ENCODE peak calls at places on chromosomes 3 and 15, in ten cellular contexts. C, L, B, R, T, W, V, E, O and D are unnamed samples. For H3K9me3, the result is how much of the 10 kb centered on the place peaks cover.

GRCh38 chr3:30502051-30502741 is 104.2 kb upstream of the TGFBR2 start:
- DNase-seq in O (no peak), W (no peak), V (no peak), C (no peak), E (no peak), T (no peak), B (no peak), L (no peak), R (no peak), D (no peak)

GRCh38 chr15:77181305-77182074 is 110.6 kb upstream of the TSPAN3 start:
- DNase-seq in B (no peak), L (no peak), O (no peak), C (no peak), R (no peak), E (no peak), V (no peak), T (no peak), W (no peak), D (no peak)

GRCh38 chr3:171770689-171771620 is 39.3 kb downstream of the PLD1 start:
- DNase-seq in E (peak), C (peak), O (peak), L (peak), B (no peak), V (peak), T (peak), R (peak), W (no peak), D (no peak)

GRCh38 chr3:192422998-192423349 is 304.4 kb downstream of the FGF12 start:
- DNase-seq in R (no peak), V (no peak), E (no peak), O (no peak), C (no peak), T (no peak), B (no peak), W (no peak), L (no peak), D (no peak)

GRCh38 chr3:137008976-137009375 is 51.2 kb downstream of the IL20RB start:
- DNase-seq in B (no peak), C (no peak), L (no peak), T (no peak), E (no peak), O (no peak), W (no peak), V (no peak), R (no peak), D (peak)

GRCh38 chr15:39774688-39775267 is 7.9 kb downstream of the FSIP1 start:
- DNase-seq in E (no peak), V (no peak), R (no peak), C (no peak), B (no peak), O (no peak), T (no peak), W (no peak), L (no peak), D (no peak)

GRCh38 chr3:128447561-128448013 is 19.1 kb downstream of the DNAJB8 start:
- DNase-seq in O (no peak), L (no peak), E (no peak), B (no peak), C (no peak), V (no peak), W (no peak), R (no peak), T (no peak), D (no peak)

GRCh38 chr3:197959891-197960693 is at the start of gene LMLN:
- DNase-seq in B (peak), V (peak), O (peak), W (peak), E (peak), C (peak), T (peak), R (peak), L (peak), D (peak)

GRCh38 chr3:156761007-156761406 is 65.1 kb upstream of the LEKR1 start:
- DNase-seq in C (no peak), B (no peak), W (no peak), V (no peak), L (no peak), T (no peak), O (no peak), E (no peak), R (no peak), D (no peak)

GRCh38 chr3:133388696-133389095 is 11.2 kb upstream of the BFSP2 start:
- DNase-seq in V (no peak), C (no peak), T (no peak), O (no peak), W (no peak), E (no peak), L (no peak), R (no peak), B (no peak), D (no peak)

GRCh38 chr15:76163429-76164020 is 103.7 kb downstream of the TMEM266 start:
- DNase-seq in R (peak), B (peak), E (peak), T (peak), V (peak), L (no peak), W (peak), O (no peak), C (no peak), D (no peak)

GRCh38 chr3:46368569-46368968 is 2.2 kb upstream of the CCR5 start:
- DNase-seq in R (no peak), W (peak), T (peak), B (no peak), E (no peak), O (no peak), V (peak), L (no peak), C (no peak), D (no peak)

GRCh38 chr15:75138016-75138999 is 63.4 kb upstream of the C15orf39 start:
- DNase-seq in L (no peak), V (no peak), B (peak), W (no peak), O (no peak), R (peak), C (no peak), E (no peak), T (no peak), D (no peak)

GRCh38 chr3:173732237-173732636 is 334.7 kb downstream of the NLGN1 start:
- DNase-seq in T (no peak), W (no peak), V (no peak), O (no peak), L (no peak), B (no peak), C (no peak), R (peak), E (no peak), D (no peak)

GRCh38 chr15:24054547-24055245 is 367.6 kb upstream of the NDN start:
- DNase-seq in E (no peak), C (no peak), W (no peak), L (no peak), T (peak), B (no peak), O (no peak), V (no peak), R (no peak), D (no peak)

GRCh38 chr3:30539772-30540171 is 66.6 kb upstream of the TGFBR2 start:
- DNase-seq in C (peak), B (no peak), T (no peak), W (no peak), V (no peak), E (no peak), O (no peak), L (no peak), R (peak), D (no peak)

GRCh38 chr3:125165189-125165947 is 47.2 kb downstream of the SLC12A8 start:
- DNase-seq in V (peak), E (peak), R (peak), C (no peak), L (no peak), B (no peak), O (no peak), W (no peak), T (no peak), D (no peak)

GRCh38 chr15:58438956-58439355 is 7.2 kb downstream of the LIPC start:
- DNase-seq in E (peak), V (peak), B (no peak), T (no peak), O (peak), W (no peak), R (peak), C (peak), L (peak), D (no peak)

GRCh38 chr15:82263350-82263749 is 732 bp downstream of the SAXO2 start:
- DNase-seq in V (no peak), B (no peak), C (peak), L (no peak), W (no peak), O (no peak), E (peak), R (no peak), T (no peak), D (no peak)

GRCh38 chr15:101161656-101162055 is 90.2 kb downstream of the CHSY1 start:
- DNase-seq in L (no peak), C (no peak), O (no peak), T (no peak), R (no peak), E (no peak), B (no peak), V (no peak), W (peak), D (no peak)

GRCh38 chr3:127036209-127037020 is 53.5 kb downstream of the PLXNA1 start:
- DNase-seq in L (no peak), B (no peak), T (peak), V (no peak), O (no peak), E (no peak), W (peak), R (no peak), C (no peak), D (no peak)

GRCh38 chr3:58696093-58696492 is 29.5 kb upstream of the FAM3D start:
- DNase-seq in O (no peak), C (no peak), L (no peak), E (no peak), R (no peak), W (no peak), V (no peak), T (peak), B (no peak), D (peak)

GRCh38 chr3:140440446-140440845 is 237.4 kb upstream of the TRIM42 start:
- DNase-seq in V (no peak), C (no peak), T (no peak), W (no peak), O (no peak), L (no peak), R (no peak), E (no peak), B (no peak), D (no peak)

GRCh38 chr3:174232658-174233429 is 626.3 kb upstream of the NAALADL2 start:
- DNase-seq in C (no peak), L (no peak), V (no peak), R (no peak), E (no peak), W (no peak), B (no peak), O (no peak), T (no peak), D (no peak)

GRCh38 chr15:55993804-55994539 is 560 bp upstream of the NEDD4 start:
- DNase-seq in R (peak), T (no peak), V (peak), B (no peak), L (no peak), C (peak), E (peak), W (no peak), O (no peak), D (no peak)

GRCh38 chr3:27171113-27171512 is 198.1 kb downstream of the NEK10 start:
- DNase-seq in W (no peak), V (no peak), T (no peak), R (no peak), C (no peak), L (no peak), B (no peak), O (no peak), E (no peak), D (no peak)

GRCh38 chr3:135271562-135272290 is 476.7 kb downstream of the EPHB1 start:
- DNase-seq in O (no peak), R (no peak), L (no peak), W (no peak), T (peak), B (no peak), V (no peak), E (no peak), C (no peak), D (no peak)

GRCh38 chr3:195240939-195241338 is 30.0 kb downstream of the XXYLT1 start:
- DNase-seq in V (peak), T (no peak), O (no peak), R (no peak), W (peak), E (no peak), L (no peak), B (peak), C (no peak), D (peak)

GRCh38 chr3:129525341-129525968 is 3.0 kb upstream of the RHO start:
- DNase-seq in R (peak), E (no peak), O (no peak), C (no peak), T (no peak), V (no peak), B (no peak), W (no peak), L (no peak), D (no peak)

GRCh38 chr15:100284701-100285100 is 57.1 kb downstream of the ADAMTS17 start:
- DNase-seq in B (no peak), E (no peak), R (no peak), V (no peak), W (peak), T (peak), L (peak), C (no peak), O (no peak), D (no peak)

GRCh38 chr3:54857343-54857742 is 70.5 kb downstream of the LRTM1 start:
- DNase-seq in C (no peak), W (no peak), R (no peak), O (no peak), E (no peak), L (no peak), T (no peak), V (peak), B (no peak), D (no peak)

DNA sequence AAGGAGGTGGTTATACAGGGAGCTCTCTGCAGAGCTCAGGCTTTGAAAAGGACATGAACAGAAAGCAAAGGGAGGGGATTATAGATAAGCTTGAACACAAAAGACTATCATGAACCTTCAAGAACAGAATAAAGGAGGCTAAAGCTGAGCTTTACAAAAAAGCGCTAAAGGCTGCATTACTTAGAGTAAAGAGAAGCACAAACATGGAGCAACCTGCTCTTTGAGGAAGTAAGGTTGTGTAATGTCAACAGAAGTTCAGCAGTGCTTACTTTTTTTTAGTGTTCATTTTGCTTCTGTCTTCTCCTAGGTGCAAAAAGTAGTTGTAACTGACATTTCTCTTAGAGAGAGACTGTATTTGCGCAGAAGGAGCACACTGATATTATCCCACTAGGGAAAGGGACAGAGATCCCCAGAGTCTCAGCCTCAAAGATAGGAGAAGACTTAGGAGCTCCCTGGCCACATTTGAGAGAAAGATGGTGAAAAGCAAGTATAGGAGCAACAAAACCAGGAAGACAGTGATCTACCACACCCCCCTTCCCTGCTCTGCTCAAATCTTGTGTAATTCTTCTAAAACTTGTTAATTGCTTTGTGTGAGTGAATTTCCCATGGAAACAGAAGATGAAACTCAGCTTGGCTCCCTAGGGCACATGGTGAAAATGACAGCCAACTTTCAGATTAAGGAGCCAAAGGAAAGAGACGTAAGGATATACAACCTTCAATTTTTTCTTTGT is 54.7 kb downstream of the QTRT2 start:
- DNase-seq in V (no peak), B (no peak), C (no peak), R (no peak), E (no peak), T (no peak), W (no peak), L (no peak), O (no peak), D (no peak)
- H3K27ac ChIP-seq in V (no peak), B (no peak), C (no peak), R (no peak), E (no peak), T (no peak), W (no peak), L (no peak), O (no peak), D (no peak)

DNA sequence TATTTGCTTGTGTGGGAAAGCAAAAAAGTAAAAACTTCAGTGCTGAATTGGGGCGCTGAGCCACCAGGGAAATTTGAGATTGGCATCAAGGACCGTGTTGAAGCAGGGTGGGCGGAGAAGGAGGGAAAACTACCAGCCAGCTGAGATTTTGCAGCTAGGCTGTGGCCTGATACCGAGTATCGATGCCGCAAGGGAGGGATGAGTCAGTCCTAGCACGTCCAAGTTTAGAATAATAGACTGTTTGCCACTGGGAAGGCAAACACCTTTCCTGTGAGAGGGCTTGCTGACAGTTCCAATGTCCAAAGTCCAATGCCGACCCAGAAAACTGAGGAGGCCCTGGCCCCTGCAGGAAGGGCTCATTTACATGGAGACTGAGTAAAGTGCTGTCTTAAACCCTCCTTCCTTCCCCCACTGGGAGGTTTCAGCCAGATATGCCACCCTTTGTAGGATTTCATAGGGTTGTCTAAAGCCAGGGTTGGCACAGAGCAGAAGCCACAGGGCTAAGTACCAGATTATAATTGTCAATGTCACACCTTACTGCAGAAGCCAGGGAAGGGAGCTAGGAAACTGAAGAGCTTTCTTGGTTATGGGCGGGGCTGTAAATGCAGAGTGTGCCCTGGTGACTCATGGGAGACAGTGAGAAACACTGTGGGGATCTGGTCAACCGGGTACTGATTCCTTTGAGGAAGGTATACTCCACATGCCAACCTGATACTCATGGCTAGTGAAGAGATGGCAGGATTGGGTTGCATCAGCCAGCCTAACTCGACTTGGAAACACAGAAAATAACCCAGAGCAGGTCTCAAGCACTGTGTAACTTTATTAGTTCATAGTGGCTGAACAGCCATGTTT is 28.4 kb upstream of the PIK3CB start:
- DNase-seq in R (peak), T (peak), W (no peak), L (peak), E (peak), B (no peak), O (peak), V (peak), C (peak), D (no peak)
- TF ChIP-seq POLR2A in R (no peak), T (no peak), W (no peak), L (no peak), E (peak), B (no peak), O (no peak), V (no peak), C (peak), D (no peak)

DNA sequence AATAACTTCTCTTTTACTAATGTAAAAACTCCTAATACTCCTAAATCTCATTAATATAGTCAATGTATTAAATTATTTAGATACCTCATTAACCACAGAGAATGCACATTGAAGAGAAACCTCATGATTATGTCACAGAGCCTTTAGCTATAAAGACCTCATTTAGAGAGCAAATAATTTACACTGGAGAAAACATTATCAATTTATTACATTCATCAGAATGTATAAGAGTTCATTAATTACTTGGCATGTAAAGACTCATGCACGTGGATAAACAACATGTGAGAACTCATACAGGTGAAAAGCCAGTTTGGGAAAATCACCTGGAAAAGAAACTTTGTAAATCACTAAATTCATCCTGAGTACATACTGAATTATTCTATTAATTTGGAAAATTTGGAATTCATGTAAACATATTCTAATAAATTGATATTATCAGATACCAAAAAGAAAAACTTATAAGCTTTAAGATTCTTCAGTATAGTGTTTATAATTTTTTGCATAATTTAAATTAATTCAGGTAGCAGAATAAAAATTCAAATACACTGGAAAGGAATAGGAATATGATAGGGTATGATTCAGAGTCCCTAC is 22.9 kb upstream of the WNT7A start:
- DNase-seq in O (no peak), V (no peak), L (no peak), B (no peak), C (no peak), E (no peak), R (no peak), T (no peak), W (no peak), D (no peak)
- H3K9me3 ChIP-seq in O (under half), V (under half), L (under half), B (under half), C (half or more), E (half or more), R (under half), T (half or more), W (under half), D (under half)

GRCh38 chr3:64218329-64218728 is 6.9 kb downstream of the PRICKLE2 start:
- DNase-seq in L (no peak), B (no peak), W (no peak), V (no peak), O (no peak), C (no peak), R (no peak), T (no peak), E (no peak), D (no peak)
- H3K27ac ChIP-seq in L (no peak), B (no peak), W (peak), V (no peak), O (no peak), C (no peak), R (no peak), T (peak), E (no peak), D (peak)

GRCh38 chr3:108127301-108127988 is 36.6 kb upstream of the CD47 start:
- DNase-seq in T (no peak), C (no peak), W (no peak), B (no peak), V (no peak), O (no peak), R (no peak), L (no peak), E (no peak), D (no peak)

GRCh38 chr3:108126348-108126747 is 35.5 kb upstream of the CD47 start:
- DNase-seq in L (no peak), W (no peak), C (no peak), R (no peak), O (no peak), B (no peak), T (no peak), E (no peak), V (no peak), D (no peak)

GRCh38 chr3:108124337-108125150 is 33.7 kb upstream of the CD47 start:
- DNase-seq in V (no peak), W (no peak), B (no peak), C (no peak), T (no peak), L (no peak), R (no peak), E (no peak), O (no peak), D (no peak)

GRCh38 chr3:108125151-108125540 is 34.3 kb upstream of the CD47 start:
- DNase-seq in C (no peak), E (no peak), V (no peak), L (no peak), T (no peak), O (no peak), W (no peak), R (no peak), B (no peak), D (no peak)

DNA sequence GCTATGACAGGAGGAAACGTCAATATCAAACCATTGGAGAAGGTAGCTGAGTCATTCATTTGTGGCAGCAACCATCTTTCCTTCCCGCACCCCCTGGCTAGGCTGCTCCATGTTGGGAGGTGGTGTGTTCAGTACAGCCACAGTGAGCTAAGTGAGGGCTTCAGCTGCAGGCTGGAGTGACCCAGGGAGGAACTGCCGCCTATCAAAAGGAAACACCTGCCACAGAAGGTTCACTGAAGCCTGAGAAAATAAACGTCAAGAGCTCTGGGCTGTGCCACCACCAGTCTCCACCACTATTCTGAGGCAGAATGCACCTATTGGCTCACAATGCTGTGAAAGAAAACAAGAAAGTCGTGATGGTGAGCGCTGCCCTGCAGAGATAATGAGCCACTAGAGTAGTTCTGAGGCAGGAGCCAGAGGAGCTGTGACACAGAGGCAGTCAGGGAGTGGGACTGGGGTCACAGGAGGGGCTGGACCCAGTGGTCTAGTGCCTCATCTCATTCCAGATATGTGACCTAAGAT is 34.8 kb upstream of the CD47 start:
- DNase-seq in T (no peak), B (no peak), W (no peak), R (no peak), C (no peak), O (peak), L (no peak), E (no peak), V (no peak), D (no peak)
- TF ChIP-seq POLR2A in T (no peak), B (no peak), W (no peak), R (no peak), C (no peak), O (no peak), L (no peak), E (no peak), V (no peak), D (no peak)